ENCODE peak calls at places on chromosome 22, in six cellular contexts. L is HFF-Myc; C is testis; V is fibroblast of pulmonary artery; E is CD8-positive, alpha-beta memory T cell; P is astrocyte of the spinal cord. U is an unnamed sample.

GRCh38 chr22:27115410-27115809 is 458.0 kb downstream of the MIAT start:
- DNase-seq in V (no peak), C (no peak), L (no peak), P (no peak), E (no peak), U (no peak)

GRCh38 chr22:11066458-11067285 is 4461.3 kb upstream of the OR11H1 start:
- DNase-seq in P (no peak), V (no peak), L (no peak), C (no peak), E (no peak), U (peak; percentile 72)

GRCh38 chr22:49517211-49517610 is 310.5 kb downstream of the BRD1 start:
- DNase-seq in C (no peak), E (no peak), V (no peak), L (no peak), P (no peak), U (no peak)

GRCh38 chr22:40236131-40236665 is 58.5 kb downstream of the TNRC6B start:
- DNase-seq in P (no peak), C (no peak), L (no peak), V (no peak), E (no peak), U (no peak)

GRCh38 chr22:47816121-47816915 is 1053.9 kb downstream of the TBC1D22A start:
- DNase-seq in E (no peak), C (no peak), P (no peak), V (no peak), L (no peak), U (no peak)

GRCh38 chr22:29901354-29901753 is 18.4 kb downstream of the MTMR3 start:
- DNase-seq in L (no peak), P (no peak), V (no peak), E (no peak), C (no peak), U (no peak)

GRCh38 chr22:38935023-38935422 is 22.4 kb upstream of the APOBEC3A start:
- DNase-seq in V (no peak), E (no peak), C (no peak), L (no peak), P (no peak), U (peak; percentile 96)

GRCh38 chr22:46551996-46552395 is 14.6 kb upstream of the CELSR1 start:
- DNase-seq in P (no peak), E (no peak), C (no peak), L (no peak), V (no peak), U (no peak)

GRCh38 chr22:49972163-49973017 is 11.8 kb downstream of the PIM3 start:
- DNase-seq in L (no peak), C (no peak), P (no peak), V (no peak), E (no peak), U (peak; percentile 77)

GRCh38 chr22:42091446-42091764 is 833 bp upstream of the NDUFA6 start:
- DNase-seq in E (no peak), V (no peak), C (no peak), L (no peak), P (no peak), U (no peak)

GRCh38 chr22:42434283-42434682 is 2.1 kb upstream of the NFAM1 start:
- DNase-seq in L (no peak), C (peak; percentile 60), V (no peak), E (no peak), P (no peak), U (no peak)

GRCh38 chr22:21660904-21661303 is 4.9 kb upstream of the PPIL2 start:
- DNase-seq in C (no peak), P (no peak), V (no peak), E (no peak), L (no peak), U (no peak)

GRCh38 chr22:43529954-43530863 is 118.4 kb downstream of the MPPED1 start:
- DNase-seq in P (no peak), V (no peak), C (no peak), E (no peak), L (no peak), U (no peak)

GRCh38 chr22:43532301-43533050 is 120.7 kb downstream of the MPPED1 start:
- DNase-seq in C (no peak), L (no peak), E (no peak), V (no peak), P (no peak), U (no peak)

GRCh38 chr22:43531651-43532050 is 119.8 kb downstream of the MPPED1 start:
- DNase-seq in V (no peak), E (no peak), C (no peak), L (no peak), P (no peak), U (no peak)

GRCh38 chr22:43529461-43529860 is 117.6 kb downstream of the MPPED1 start:
- DNase-seq in V (no peak), E (no peak), L (no peak), P (no peak), C (no peak), U (no peak)

DNA sequence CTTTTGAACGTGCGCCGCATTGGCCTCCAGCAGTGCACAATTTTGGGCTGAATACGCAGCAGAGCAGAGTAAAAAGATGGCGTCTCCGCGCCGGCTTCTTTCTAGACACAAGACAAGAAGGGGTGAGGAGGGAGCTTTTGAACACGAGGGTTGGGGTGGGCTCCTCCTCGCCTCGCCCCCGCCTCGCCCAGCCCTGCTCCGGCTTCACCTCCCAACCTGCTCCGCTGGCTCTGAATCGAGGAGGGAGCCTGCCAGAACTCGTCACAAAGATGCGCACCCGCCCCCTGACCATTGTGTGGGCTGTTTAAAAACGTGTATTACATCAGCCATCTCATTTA is 119.0 kb downstream of the MPPED1 start:
- DNase-seq in P (no peak), C (no peak), E (no peak), L (no peak), V (no peak), U (no peak)
- H3K4me3 ChIP-seq in P (no peak overlapping the region), C (no peak overlapping the region), E (no peak overlapping the region), L (no peak overlapping the region), V (no peak overlapping the region), U (no peak overlapping the region)

GRCh38 chr22:26066534-26066933 is 102.7 kb upstream of the SEZ6L start:
- DNase-seq in E (no peak), V (no peak), P (no peak), L (no peak), C (peak; percentile 40), U (no peak)
- H3K4me3 ChIP-seq in E (no peak overlapping the region), V (no peak overlapping the region), P (no peak overlapping the region), L (no peak overlapping the region), C (no peak overlapping the region), U (no peak overlapping the region)

DNA sequence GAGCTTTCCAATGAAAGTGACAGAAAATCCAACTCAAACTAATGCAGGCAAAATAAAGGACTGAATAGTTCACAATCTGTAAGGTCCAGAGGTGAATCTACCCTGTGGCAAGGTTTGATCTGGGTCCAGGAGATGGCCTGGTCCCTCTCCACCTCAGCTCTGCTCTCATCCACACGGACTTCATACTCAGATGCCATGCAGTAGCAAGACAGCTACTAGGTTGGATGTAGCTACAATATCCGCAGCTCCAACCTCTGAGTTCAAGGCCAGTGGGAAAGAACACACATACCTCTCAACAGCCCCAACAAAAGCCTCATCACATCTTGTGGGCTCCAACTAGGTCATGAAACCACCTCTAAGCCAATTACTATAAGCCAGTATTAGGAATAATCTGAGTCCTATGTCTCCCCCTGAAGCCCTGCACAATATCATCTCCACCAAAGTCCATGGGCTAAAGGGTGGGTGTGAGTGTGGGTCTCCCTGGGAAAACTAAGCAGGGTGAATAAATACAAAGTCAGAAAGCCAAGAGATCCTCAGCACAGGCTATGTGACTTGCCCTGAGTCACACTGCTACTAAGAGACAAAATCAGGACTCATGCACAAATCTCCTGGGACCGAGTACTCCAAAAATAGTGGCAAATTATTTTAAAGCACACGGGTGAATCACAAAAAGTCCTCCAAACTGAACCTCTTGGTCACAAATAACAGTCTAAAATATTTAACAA is 78.8 kb downstream of the LARGE1 start:
- DNase-seq in V (no peak), E (no peak), L (no peak), C (no peak), P (no peak), U (no peak)
- H3K4me3 ChIP-seq in V (no peak overlapping the region), E (no peak overlapping the region), L (no peak overlapping the region), C (no peak overlapping the region), P (no peak overlapping the region), U (no peak overlapping the region)

GRCh38 chr22:22893891-22894739 is 6.5 kb downstream of the IGLL5 start:
- DNase-seq in V (no peak), C (no peak), P (no peak), L (no peak), E (no peak), U (peak; percentile 54)

GRCh38 chr22:22896601-22897000 is 9.0 kb downstream of the IGLL5 start:
- DNase-seq in P (no peak), L (no peak), V (no peak), C (no peak), E (no peak), U (no peak)

GRCh38 chr22:22894740-22895731 is 7.4 kb downstream of the IGLL5 start:
- DNase-seq in L (no peak), C (no peak), V (no peak), E (no peak), P (no peak), U (peak; percentile 32)

GRCh38 chr22:22897036-22897435 is 9.4 kb downstream of the IGLL5 start:
- DNase-seq in P (no peak), C (no peak), V (no peak), L (no peak), E (no peak), U (peak; percentile 34)

DNA sequence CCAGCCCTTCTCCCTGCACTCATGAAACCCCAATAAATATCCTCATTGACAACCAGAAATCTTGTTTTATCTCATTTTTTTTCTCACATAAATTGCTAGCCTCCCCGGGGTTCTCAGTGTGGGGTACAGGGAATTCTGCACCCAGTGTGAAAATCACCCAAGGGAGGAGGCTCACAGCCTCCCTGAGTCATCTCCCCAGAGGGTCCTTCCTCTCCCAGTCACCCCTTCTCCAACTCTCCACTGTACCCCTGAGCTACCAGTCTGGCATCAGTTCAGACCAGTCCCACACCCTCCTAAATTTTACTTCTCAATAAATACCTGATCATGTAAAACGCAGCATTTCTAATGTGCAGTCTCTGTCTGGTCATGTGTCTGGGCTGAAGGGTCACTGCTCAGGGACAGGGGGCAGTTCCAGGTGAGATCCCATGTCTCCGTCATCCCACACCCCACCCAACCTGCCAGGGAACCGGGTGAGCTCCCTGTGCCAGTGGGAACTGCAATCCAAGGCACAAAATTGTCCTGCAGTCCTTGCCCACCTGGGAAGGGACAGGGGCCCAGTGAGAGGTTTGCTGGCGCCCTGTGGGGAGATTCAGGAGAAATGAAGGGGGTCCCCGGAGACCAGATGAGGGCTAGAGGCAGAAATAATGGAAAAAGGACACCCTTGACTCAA is 8.3 kb downstream of the IGLL5 start:
- DNase-seq in C (no peak), V (no peak), E (no peak), P (no peak), L (no peak), U (peak; percentile 47)
- H3K4me3 ChIP-seq in C (no peak overlapping the region), V (no peak overlapping the region), E (no peak overlapping the region), P (no peak overlapping the region), L (no peak overlapping the region), U (no peak overlapping the region)